ENCODE peak calls at places on chromosomes 5 and 9, in four cellular contexts. X is K562, C is GM12878, Q is HepG2. F is an unnamed sample.

GRCh38 chr9:111974092-111974681 is 77.6 kb downstream of the UGCG start:
- DNase-seq in X (no peak), C (no peak), Q (no peak), F (peak)

GRCh38 chr5:82174128-82174918 is 103.8 kb downstream of the RPS23 start:
- DNase-seq in C (peak), Q (peak), X (peak), F (peak)

GRCh38 chr9:137464291-137464999 is 5.3 kb upstream of the NSMF start:
- DNase-seq in Q (no peak), X (no peak), C (no peak), F (no peak)

GRCh38 chr5:139636207-139636792 is 11.8 kb upstream of the CXXC5 start:
- DNase-seq in Q (no peak), C (peak), X (no peak), F (no peak)

GRCh38 chr9:111945216-111945615 is 48.6 kb downstream of the UGCG start:
- DNase-seq in Q (no peak), C (peak), X (no peak), F (no peak)

GRCh38 chr5:132253452-132254320 is 3.8 kb upstream of the PDLIM4 start:
- DNase-seq in C (no peak), Q (no peak), X (no peak), F (no peak)

GRCh38 chr9:83005963-83006362 is 57.0 kb downstream of the RASEF start:
- DNase-seq in Q (no peak), C (no peak), X (no peak), F (no peak)

GRCh38 chr9:20197976-20198685 is 409.3 kb upstream of the SLC24A2 start:
- DNase-seq in C (no peak), Q (no peak), X (no peak), F (no peak)

GRCh38 chr9:134597957-134598883 is 43.4 kb upstream of the COL5A1 start:
- DNase-seq in C (no peak), X (no peak), Q (peak), F (peak)

GRCh38 chr9:136079211-136079915 is 15.7 kb downstream of the NACC2 start:
- DNase-seq in C (no peak), X (no peak), Q (no peak), F (no peak)

GRCh38 chr9:19875291-19875910 is 86.6 kb upstream of the SLC24A2 start:
- DNase-seq in X (no peak), C (no peak), Q (no peak), F (no peak)

GRCh38 chr9:38036359-38037084 is 32.5 kb downstream of the SHB start:
- DNase-seq in X (peak), Q (no peak), C (no peak), F (no peak)

GRCh38 chr5:26148569-26149107 is 889.7 kb downstream of the CDH9 start:
- DNase-seq in C (no peak), X (no peak), Q (no peak), F (no peak)

GRCh38 chr9:118223111-118223510 is 518.9 kb downstream of the TLR4 start:
- DNase-seq in Q (no peak), C (no peak), X (no peak), F (no peak)

GRCh38 chr9:37329576-37329975 is 92.9 kb upstream of the GRHPR start:
- DNase-seq in C (no peak), Q (no peak), X (no peak), F (no peak)

GRCh38 chr5:104111622-104112021 is 549.0 kb upstream of the NUDT12 start:
- DNase-seq in X (no peak), Q (peak), C (no peak), F (no peak)

GRCh38 chr9:136622538-136622948 is 40.2 kb upstream of the EGFL7 start:
- DNase-seq in C (no peak), Q (no peak), X (no peak), F (no peak)

GRCh38 chr5:96088676-96089075 is 127.0 kb upstream of the ELL2 start:
- DNase-seq in C (no peak), Q (no peak), X (no peak), F (no peak)

GRCh38 chr9:81720450-81721086 is 31.2 kb upstream of the TLE1 start:
- DNase-seq in X (no peak), C (no peak), Q (no peak), F (no peak)

GRCh38 chr5:144141581-144141980 is 28.9 kb downstream of the YIPF5 start:
- DNase-seq in C (no peak), X (no peak), Q (no peak), F (no peak)

GRCh38 chr5:32325067-32325466 is 12.3 kb upstream of the MTMR12 start:
- DNase-seq in Q (no peak), C (no peak), X (no peak), F (no peak)

GRCh38 chr9:93205896-93206575 is 22.1 kb downstream of the WNK2 start:
- DNase-seq in C (no peak), X (no peak), Q (no peak), F (no peak)

GRCh38 chr9:6779417-6780241 is 21.9 kb downstream of the KDM4C start:
- DNase-seq in C (no peak), Q (peak), X (peak), F (no peak)

GRCh38 chr5:52757527-52757926 is 30.2 kb upstream of the ITGA1 start:
- DNase-seq in Q (no peak), C (no peak), X (no peak), F (no peak)

GRCh38 chr9:115921301-115921700 is 232.3 kb upstream of the PAPPA start:
- DNase-seq in C (no peak), Q (no peak), X (no peak), F (no peak)

GRCh38 chr9:115923903-115924668 is 229.5 kb upstream of the PAPPA start:
- DNase-seq in C (no peak), Q (peak), X (no peak), F (no peak)

GRCh38 chr9:115923410-115923809 is 230.2 kb upstream of the PAPPA start:
- DNase-seq in X (no peak), C (no peak), Q (no peak), F (no peak)

GRCh38 chr9:115924669-115924987 is 229.0 kb upstream of the PAPPA start:
- DNase-seq in X (no peak), Q (no peak), C (no peak), F (no peak)

GRCh38 chr9:115922441-115922840 is 231.2 kb upstream of the PAPPA start:
- DNase-seq in Q (no peak), X (no peak), C (no peak), F (no peak)
- TF ChIP-seq FOXK2 in Q (no peak), X (no peak), C (no peak), F (no peak)

DNA sequence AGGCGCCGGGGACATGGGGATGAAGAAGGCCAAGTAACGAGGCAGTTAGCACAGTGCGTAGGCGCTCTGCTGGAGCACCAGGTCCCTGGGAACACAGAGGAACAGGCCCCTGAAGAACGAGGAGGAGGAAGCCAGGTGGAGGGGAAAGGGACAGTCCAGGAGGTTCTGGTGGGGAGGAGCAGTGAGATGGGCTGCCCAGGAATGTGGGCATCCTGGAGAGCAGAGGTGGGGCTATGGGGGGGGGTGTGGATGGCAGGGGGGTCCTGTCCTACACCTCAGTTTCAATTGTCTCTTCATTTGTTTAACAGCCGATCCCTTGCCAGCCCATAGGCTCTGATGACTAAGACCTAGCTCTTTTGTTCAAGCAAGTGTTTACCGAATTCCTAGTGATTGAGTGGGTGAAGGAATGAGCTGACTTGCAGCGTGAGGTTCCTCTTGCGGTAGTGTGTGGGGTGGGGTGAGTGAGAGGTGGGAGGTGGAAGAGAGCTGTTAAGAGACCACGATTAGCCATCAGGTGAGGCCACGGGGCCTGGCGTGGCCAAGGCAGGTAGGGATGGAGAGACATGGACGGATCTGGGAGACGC is 8.4 kb upstream of the PHYHD1 start:
- DNase-seq in C (no peak), X (no peak), Q (peak), F (no peak)
- TF ChIP-seq FOXK2 in C (no peak), X (no peak), Q (no peak), F (no peak)

GRCh38 chr9:119961774-119962408 is 592.7 kb upstream of the BRINP1 start:
- DNase-seq in X (peak), Q (peak), C (no peak), F (peak)
- TF ChIP-seq FOXK2 in X (no peak), Q (no peak), C (no peak), F (no peak)

GRCh38 chr5:11182441-11183080 is 421.5 kb upstream of the DAP start:
- DNase-seq in C (no peak), Q (peak), X (peak), F (peak)
- TF ChIP-seq FOXK2 in C (no peak), Q (no peak), X (no peak), F (no peak)

GRCh38 chr5:55236800-55237199 is 3.4 kb upstream of the CCNO start:
- DNase-seq in X (no peak), Q (no peak), C (no peak), F (no peak)
- TF ChIP-seq FOXK2 in X (no peak), Q (no peak), C (no peak), F (no peak)

GRCh38 chr5:1220351-1220750 is 4.8 kb upstream of the SLC6A18 start:
- DNase-seq in Q (no peak), C (no peak), X (no peak), F (no peak)
- TF ChIP-seq FOXK2 in Q (no peak), C (no peak), X (no peak), F (no peak)

GRCh38 chr5:177403826-177404640 is 3.6 kb upstream of the PFN3 start:
- DNase-seq in Q (no peak), X (peak), C (no peak), F (peak)

GRCh38 chr5:177405312-177405711 is 4.1 kb downstream of the F12 start:
- DNase-seq in C (no peak), Q (no peak), X (no peak), F (no peak)

GRCh38 chr5:177402271-177403043 is 2.0 kb upstream of the PFN3 start:
- DNase-seq in C (no peak), X (no peak), Q (no peak), F (peak)

GRCh38 chr5:177404641-177405134 is 4.2 kb upstream of the PFN3 start:
- DNase-seq in Q (no peak), X (no peak), C (no peak), F (no peak)

GRCh38 chr5:177403194-177403825 is 2.8 kb upstream of the PFN3 start:
- DNase-seq in X (no peak), C (no peak), Q (no peak), F (peak)
- TF ChIP-seq FOXK2 in X (no peak), C (no peak), Q (no peak), F (no peak)

DNA sequence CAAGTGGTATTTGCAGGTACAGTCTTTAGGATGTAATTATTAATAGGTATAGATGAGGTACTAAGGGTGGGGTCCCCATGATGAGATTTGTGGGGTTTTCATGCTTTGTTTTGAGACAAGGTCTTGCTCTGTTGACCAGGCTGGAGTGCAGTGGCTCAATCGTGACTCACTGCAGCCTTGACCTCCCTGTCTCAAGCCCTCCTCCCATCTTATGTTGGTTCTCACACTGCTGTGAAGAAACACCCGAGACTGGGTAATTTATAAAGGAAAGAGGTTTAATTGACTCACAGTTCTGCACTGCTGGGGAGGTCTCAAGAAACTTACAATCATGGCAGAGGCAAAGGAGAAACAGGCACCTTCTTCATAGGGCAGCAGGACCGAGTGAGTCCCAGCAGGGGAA is 217.5 kb downstream of the CDK5RAP2 start:
- DNase-seq in C (no peak), X (no peak), Q (no peak), F (no peak)
- TF ChIP-seq FOXK2 in C (no peak), X (no peak), Q (no peak), F (no peak)

DNA sequence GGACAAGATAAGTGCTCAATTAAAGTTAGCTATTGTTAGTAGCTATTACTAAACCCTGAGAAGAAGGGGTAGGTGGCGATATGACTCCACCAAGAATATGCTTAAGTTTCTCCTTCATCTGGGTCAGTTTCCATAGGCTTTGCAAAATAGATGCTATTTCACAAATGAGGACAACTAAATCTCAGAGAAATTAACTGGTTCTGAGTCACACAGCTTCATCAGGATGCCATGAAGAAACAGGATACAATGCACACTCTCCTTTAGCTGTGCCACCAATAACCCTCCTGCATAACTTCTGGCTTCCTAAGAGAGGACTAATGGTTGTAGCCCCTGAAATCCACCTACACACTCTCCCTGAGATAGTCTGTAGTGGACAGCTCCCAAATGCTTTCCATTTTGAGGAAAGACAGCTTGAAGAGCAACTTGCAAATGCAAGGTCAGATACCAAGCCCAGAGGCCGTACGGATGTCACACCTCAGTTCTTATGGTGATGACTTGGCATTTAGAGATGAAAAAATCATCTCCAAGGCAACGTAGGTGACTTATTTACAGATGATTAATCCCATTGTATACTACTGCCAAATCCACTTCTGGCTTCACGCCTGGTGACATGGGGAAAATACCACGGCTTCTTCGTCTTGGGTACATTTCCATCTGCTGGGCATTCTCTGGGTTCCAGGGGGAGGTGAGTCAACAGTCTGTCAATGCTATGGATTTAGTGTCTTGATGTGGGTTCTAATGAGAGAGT is 251.4 kb upstream of the IL12B start:
- DNase-seq in Q (no peak), X (no peak), C (no peak), F (no peak)
- TF ChIP-seq FOXK2 in Q (no peak), X (no peak), C (no peak), F (no peak)

DNA sequence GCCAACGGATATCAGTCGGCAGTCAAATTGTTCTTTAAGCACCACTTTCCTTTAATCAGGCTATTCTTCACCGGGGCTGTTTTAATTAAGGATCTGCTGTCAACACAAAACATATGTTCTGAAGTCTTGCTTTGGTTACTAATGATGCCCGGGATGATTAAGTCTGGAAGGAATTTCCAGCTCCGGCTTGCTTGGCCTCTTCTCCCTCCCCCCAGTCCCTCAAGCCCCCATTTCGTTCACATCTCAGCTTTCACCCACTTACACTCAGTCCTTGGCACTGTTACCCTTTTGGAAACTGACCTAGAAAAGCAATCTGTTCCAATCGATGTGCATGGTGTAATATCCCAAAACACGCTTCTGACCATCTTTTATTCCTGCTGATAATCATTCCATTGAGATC is 74.8 kb downstream of the MSX2 start:
- DNase-seq in Q (no peak), C (no peak), X (no peak), F (no peak)
- TF ChIP-seq FOXK2 in Q (no peak), C (no peak), X (no peak), F (no peak)

F was measured in HEK293T.